ENCODE peak calls at places on chromosome 10, in six cellular contexts. H is A549, Z is GM12878, X is K562, U is HepG2, C is upper lobe of left lung. F is an unnamed sample.

GRCh38 chr10:103171278-103171677 is 21.8 kb downstream of the NT5C2 start:
- ATAC-seq in C (no peak), U (no peak), H (no peak), X (no peak), Z (no peak), F (no peak)

GRCh38 chr10:59894114-59894513 is 12.2 kb downstream of the CCDC6 start:
- ATAC-seq in U (no peak), H (no peak), C (peak; percentile 82), Z (no peak), X (no peak), F (peak; percentile 75)

GRCh38 chr10:22481687-22482539 is 136.6 kb downstream of the SPAG6 start:
- ATAC-seq in X (peak; percentile 22), C (peak; percentile 31), Z (no peak), U (no peak), H (peak; percentile 64), F (peak; percentile 51)

GRCh38 chr10:47339759-47340612 is 8.2 kb upstream of the RBP3 start:
- ATAC-seq in H (peak; percentile 28), X (peak; percentile 31), C (no peak), Z (peak; percentile 20), U (peak; percentile 52), F (no peak)

GRCh38 chr10:125029584-125030242 is 87.8 kb downstream of the ZRANB1 start:
- ATAC-seq in Z (no peak), X (no peak), C (no peak), U (no peak), H (no peak), F (no peak)

GRCh38 chr10:116589911-116590310 is 848 bp upstream of the PNLIPRP1 start:
- ATAC-seq in H (no peak), C (peak; percentile 27), X (no peak), U (no peak), Z (no peak), F (no peak)

GRCh38 chr10:107542607-107543006 is 378.1 kb upstream of the SORCS1 start:
- ATAC-seq in H (no peak), C (no peak), Z (no peak), X (no peak), U (no peak), F (no peak)

GRCh38 chr10:80540644-80541143 is 3.0 kb downstream of the SH2D4B start:
- ATAC-seq in U (no peak), C (no peak), Z (peak; percentile 68), H (no peak), X (no peak), F (no peak)

GRCh38 chr10:111493024-111493625 is 416.3 kb downstream of the ADRA2A start:
- ATAC-seq in Z (no peak), X (no peak), H (no peak), U (no peak), C (no peak), F (no peak)

GRCh38 chr10:70354566-70355233 is 27.7 kb downstream of the LRRC20 start:
- ATAC-seq in U (no peak), C (no peak), Z (peak; percentile 52), X (peak; percentile 48), H (no peak), F (no peak)

GRCh38 chr10:91311601-91312000 is 91.1 kb downstream of the PCGF5 start:
- ATAC-seq in X (no peak), H (no peak), C (peak; percentile 23), Z (no peak), U (no peak), F (no peak)

GRCh38 chr10:112394475-112394875 is 20.6 kb downstream of the ACSL5 start:
- ATAC-seq in C (peak; percentile 40), X (no peak), Z (peak; percentile 52), U (peak; percentile 97), H (peak; percentile 50), F (no peak)

GRCh38 chr10:110214380-110214826 is 7.0 kb downstream of the MXI1 start:
- ATAC-seq in U (no peak), C (no peak), X (no peak), H (no peak), Z (no peak), F (no peak)

DNA sequence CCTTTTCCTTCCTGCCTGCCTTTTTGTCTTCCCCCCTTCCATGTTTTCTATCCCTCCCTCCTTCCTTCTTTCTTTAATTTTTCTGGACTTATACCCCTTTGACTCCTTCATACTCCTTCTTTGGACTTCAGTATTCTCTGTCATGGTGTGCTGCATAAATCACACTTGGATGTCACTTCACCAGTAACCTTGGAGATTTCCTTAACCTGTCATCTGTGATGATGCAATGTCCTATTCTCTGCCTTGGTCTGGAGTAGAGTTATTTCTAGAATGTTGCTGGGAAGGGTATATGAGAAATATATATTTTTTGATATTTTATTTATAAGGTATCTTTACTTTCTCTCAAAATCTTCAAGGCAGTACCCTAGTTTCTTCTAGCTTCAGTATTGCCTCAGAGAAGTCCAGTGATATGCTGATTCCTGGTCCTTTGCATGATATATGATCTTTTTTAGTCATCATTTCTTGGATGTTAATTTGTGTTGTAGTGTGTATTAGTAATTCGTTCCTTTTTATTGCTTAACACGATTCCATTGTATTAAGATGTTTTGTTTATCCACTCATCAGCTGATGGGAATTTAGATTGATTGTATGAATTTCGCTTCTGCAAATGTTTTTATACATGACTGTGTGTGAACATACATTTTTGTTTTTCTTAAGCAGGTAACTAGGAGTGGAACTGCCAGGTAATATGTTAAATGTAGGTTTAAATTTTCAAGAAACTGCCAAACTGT is 206.9 kb upstream of the MBL2 start:
- ATAC-seq in Z (no peak), X (no peak), U (no peak), C (no peak), H (no peak), F (no peak)
- TF ChIP-seq EP300 in Z (no peak), X (no peak), U (no peak), C (no peak), H (no peak), F (no peak)

GRCh38 chr10:48656241-48656921 is 28.3 kb upstream of the WDFY4 start:
- ATAC-seq in X (peak; percentile 97), H (peak; percentile 79), C (peak; percentile 98), Z (peak; percentile 91), U (peak; percentile 94), F (peak; percentile 94)

GRCh38 chr10:48653944-48654698 is 30.6 kb upstream of the WDFY4 start:
- ATAC-seq in U (no peak), C (no peak), X (no peak), Z (no peak), H (no peak), F (no peak)

GRCh38 chr10:48656928-48657327 is 27.7 kb upstream of the WDFY4 start:
- ATAC-seq in C (no peak), Z (no peak), H (peak; percentile 1), X (no peak), U (peak; percentile 3), F (no peak)

GRCh38 chr10:48653347-48653746 is 31.3 kb upstream of the WDFY4 start:
- ATAC-seq in X (no peak), C (no peak), H (no peak), Z (no peak), U (no peak), F (no peak)

DNA sequence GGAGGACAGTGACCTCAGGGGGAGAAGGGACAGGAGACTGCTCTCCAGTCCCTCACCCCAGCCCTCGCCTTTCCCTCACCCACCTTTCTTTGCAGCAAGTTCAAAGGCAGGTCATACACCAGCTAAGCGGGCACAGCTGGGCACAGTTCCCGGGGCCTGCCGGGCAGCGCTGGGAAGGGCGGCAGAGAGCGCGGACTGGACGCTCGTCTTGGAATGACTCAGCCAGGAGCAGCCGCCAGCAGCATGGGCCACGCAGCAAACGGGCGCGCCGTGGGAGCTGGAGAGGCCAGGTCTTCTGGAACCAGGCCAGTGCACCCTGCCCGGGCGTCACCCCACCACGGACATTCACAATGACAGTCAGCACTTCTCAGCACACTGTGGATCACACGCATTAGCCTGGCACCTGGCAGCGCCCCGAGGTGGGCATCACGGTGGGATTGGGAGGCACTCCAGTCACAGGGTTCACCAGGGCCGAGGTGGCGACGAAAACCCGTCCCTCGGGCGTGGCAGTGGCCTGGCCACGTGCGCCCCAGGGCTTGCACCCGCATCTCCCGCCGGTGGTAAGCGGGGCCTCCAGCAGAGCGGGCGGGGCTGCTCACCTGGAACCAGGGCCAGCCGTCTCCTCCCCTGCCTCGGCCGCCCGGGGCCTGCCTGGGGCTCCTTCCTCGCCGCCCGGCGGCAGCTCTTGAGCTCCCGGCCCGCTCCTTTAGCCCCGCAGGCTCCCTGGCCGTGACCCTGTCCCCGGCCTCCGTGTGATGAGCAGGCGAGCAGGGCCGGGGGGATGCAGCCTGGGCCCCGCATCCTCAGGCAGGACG is 29.0 kb upstream of the WDFY4 start:
- ATAC-seq in X (peak; percentile 70), C (peak; percentile 84), Z (peak; percentile 64), U (peak; percentile 62), H (peak; percentile 72), F (peak; percentile 66)
- H3K4me3 ChIP-seq in X (peak overlapping the region; percentile 45), C (peak overlapping the region; percentile 45), Z (peak overlapping the region; percentile 64), U (peak overlapping the region; percentile 24), H (peak overlapping the region; percentile 56), F (peak overlapping the region; percentile 60)

GRCh38 chr10:78850611-78851010 is 218.2 kb upstream of the ZMIZ1 start:
- ATAC-seq in U (no peak), X (no peak), C (no peak), H (no peak), Z (no peak), F (no peak)

GRCh38 chr10:78853864-78854263 is 214.9 kb upstream of the ZMIZ1 start:
- ATAC-seq in X (peak; percentile 30), C (no peak), H (no peak), U (peak; percentile 92), Z (no peak), F (no peak)

GRCh38 chr10:78851652-78852051 is 217.1 kb upstream of the ZMIZ1 start:
- ATAC-seq in Z (no peak), U (no peak), C (peak; percentile 11), X (no peak), H (no peak), F (no peak)

GRCh38 chr10:78852856-78853255 is 215.9 kb upstream of the ZMIZ1 start:
- ATAC-seq in U (peak; percentile 62), H (peak; percentile 59), Z (peak; percentile 37), X (peak; percentile 88), C (no peak), F (no peak)

DNA sequence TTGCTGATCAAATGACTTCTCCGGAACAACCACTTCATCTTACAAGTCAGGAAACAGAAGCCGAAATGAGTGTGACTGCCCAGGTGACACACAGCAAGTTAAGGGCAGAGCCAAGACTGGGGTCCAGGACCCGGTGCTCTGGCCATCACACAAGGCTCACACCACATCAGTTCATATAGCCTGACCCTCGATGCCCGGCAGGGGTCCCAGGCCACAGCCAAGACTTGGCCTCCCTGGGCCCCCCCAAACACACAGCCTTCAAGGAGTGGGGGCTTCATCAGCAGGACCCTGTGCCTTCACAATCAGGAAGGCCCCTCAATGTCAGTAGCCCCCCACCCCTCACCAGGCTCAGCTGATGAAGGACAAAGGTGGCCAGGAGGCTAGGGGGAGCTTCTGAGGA is 216.3 kb upstream of the ZMIZ1 start:
- ATAC-seq in C (no peak), H (no peak), Z (no peak), U (no peak), X (no peak), F (no peak)
- H3K27ac ChIP-seq in C (no peak overlapping the region), H (no peak overlapping the region), Z (no peak overlapping the region), U (no peak overlapping the region), X (no peak overlapping the region), F (no peak overlapping the region)

DNA sequence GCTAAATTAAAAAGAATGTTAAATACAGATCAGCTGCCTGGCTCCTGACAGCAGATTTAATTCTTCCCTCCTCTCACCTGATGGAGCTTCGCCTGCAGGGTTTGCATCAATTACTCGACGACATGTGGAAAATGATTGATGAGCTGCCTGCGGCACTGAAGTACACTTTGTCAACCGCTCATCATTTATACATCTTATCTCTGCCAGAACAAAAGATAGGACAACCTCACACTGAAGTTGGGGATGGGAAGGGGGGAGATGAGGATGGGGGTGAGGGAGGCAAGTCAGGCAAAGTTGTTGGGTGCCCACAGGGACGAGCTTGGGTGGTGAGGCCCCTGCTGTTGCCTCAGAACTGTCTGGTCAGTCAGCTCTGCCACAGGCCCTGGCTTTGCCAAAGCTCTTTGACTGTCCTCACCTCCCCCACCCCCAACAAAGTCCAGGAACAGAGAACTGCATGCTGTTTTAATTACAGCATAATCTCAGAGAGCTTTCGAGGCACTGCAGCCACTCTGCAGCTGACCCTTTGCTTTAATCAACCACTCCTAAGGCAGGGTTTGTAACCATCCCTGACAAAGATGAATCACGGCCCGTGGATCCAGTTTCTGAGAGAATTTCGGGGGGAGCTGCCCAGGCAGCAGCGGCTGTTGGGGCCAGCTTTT is 702.3 kb downstream of the LRMDA start:
- ATAC-seq in U (no peak), X (no peak), Z (no peak), C (no peak), H (no peak), F (no peak)
- TF ChIP-seq EP300 in U (no peak), X (no peak), Z (no peak), C (no peak), H (no peak), F (no peak)